ENCODE peak calls at places on chromosomes 7 and 10, in seven cellular contexts. One of them, this sample, is unnamed.

GRCh38 chr10:60733189-60733815 is 45.0 kb upstream of the CDK1 start:
- DNase-seq in activated B cell treated with CpG ODN at 0.5 μM for 24 hours: peak
- DNase-seq in RCC 7860: no peak
- DNase-seq in stimulated activated CD4-positive, alpha-beta T cell treated with anti-CD3 and anti-CD28 coated beads, Interleukin-12 subunit alpha, Interleukin-12 subunit beta, amount 100 ng/mL, for 4 hours: peak
- DNase-seq in activated CD4-positive, alpha-beta T cell treated with anti-CD3 and anti-CD28 coated beads, Interleukin-2, amount 50 U/mL, for 24 hours: no peak
- DNase-seq in GM12891: peak
- DNase-seq in EL: peak
- DNase-seq in this sample: peak

GRCh38 chr7:102272075-102272916 is 14.4 kb upstream of the SH2B2 start:
- DNase-seq in EL: peak
- DNase-seq in RCC 7860: peak
- DNase-seq in activated CD4-positive, alpha-beta T cell treated with anti-CD3 and anti-CD28 coated beads, Interleukin-2, amount 50 U/mL, for 24 hours: peak
- DNase-seq in GM12891: peak
- DNase-seq in stimulated activated CD4-positive, alpha-beta T cell treated with anti-CD3 and anti-CD28 coated beads, Interleukin-12 subunit alpha, Interleukin-12 subunit beta, amount 100 ng/mL, for 4 hours: peak
- DNase-seq in activated B cell treated with CpG ODN at 0.5 μM for 24 hours: peak
- DNase-seq in this sample: peak

GRCh38 chr7:103073989-103074518 is 542 bp downstream of the FBXL13 start:
- DNase-seq in EL: no peak
- DNase-seq in GM12891: no peak
- DNase-seq in RCC 7860: peak
- DNase-seq in stimulated activated CD4-positive, alpha-beta T cell treated with anti-CD3 and anti-CD28 coated beads, Interleukin-12 subunit alpha, Interleukin-12 subunit beta, amount 100 ng/mL, for 4 hours: no peak
- DNase-seq in activated B cell treated with CpG ODN at 0.5 μM for 24 hours: no peak
- DNase-seq in activated CD4-positive, alpha-beta T cell treated with anti-CD3 and anti-CD28 coated beads, Interleukin-2, amount 50 U/mL, for 24 hours: no peak
- DNase-seq in this sample: no peak

GRCh38 chr10:86824151-86824550 is 67.7 kb downstream of the BMPR1A start:
- DNase-seq in activated CD4-positive, alpha-beta T cell treated with anti-CD3 and anti-CD28 coated beads, Interleukin-2, amount 50 U/mL, for 24 hours: no peak
- DNase-seq in GM12891: no peak
- DNase-seq in stimulated activated CD4-positive, alpha-beta T cell treated with anti-CD3 and anti-CD28 coated beads, Interleukin-12 subunit alpha, Interleukin-12 subunit beta, amount 100 ng/mL, for 4 hours: no peak
- DNase-seq in activated B cell treated with CpG ODN at 0.5 μM for 24 hours: no peak
- DNase-seq in RCC 7860: no peak
- DNase-seq in EL: no peak
- DNase-seq in this sample: no peak

GRCh38 chr10:29353887-29354561 is 65.2 kb downstream of the LYZL1 start:
- DNase-seq in activated B cell treated with CpG ODN at 0.5 μM for 24 hours: no peak
- DNase-seq in RCC 7860: no peak
- DNase-seq in GM12891: no peak
- DNase-seq in stimulated activated CD4-positive, alpha-beta T cell treated with anti-CD3 and anti-CD28 coated beads, Interleukin-12 subunit alpha, Interleukin-12 subunit beta, amount 100 ng/mL, for 4 hours: no peak
- DNase-seq in activated CD4-positive, alpha-beta T cell treated with anti-CD3 and anti-CD28 coated beads, Interleukin-2, amount 50 U/mL, for 24 hours: no peak
- DNase-seq in EL: no peak
- DNase-seq in this sample: no peak

GRCh38 chr7:115682507-115682906 is 348.1 kb downstream of the TFEC start:
- DNase-seq in activated B cell treated with CpG ODN at 0.5 μM for 24 hours: no peak
- DNase-seq in GM12891: no peak
- DNase-seq in EL: no peak
- DNase-seq in RCC 7860: no peak
- DNase-seq in activated CD4-positive, alpha-beta T cell treated with anti-CD3 and anti-CD28 coated beads, Interleukin-2, amount 50 U/mL, for 24 hours: no peak
- DNase-seq in stimulated activated CD4-positive, alpha-beta T cell treated with anti-CD3 and anti-CD28 coated beads, Interleukin-12 subunit alpha, Interleukin-12 subunit beta, amount 100 ng/mL, for 4 hours: no peak
- DNase-seq in this sample: no peak

GRCh38 chr7:20216637-20217036 is 547 bp downstream of the MACC1 start:
- DNase-seq in activated CD4-positive, alpha-beta T cell treated with anti-CD3 and anti-CD28 coated beads, Interleukin-2, amount 50 U/mL, for 24 hours: no peak
- DNase-seq in RCC 7860: no peak
- DNase-seq in GM12891: no peak
- DNase-seq in stimulated activated CD4-positive, alpha-beta T cell treated with anti-CD3 and anti-CD28 coated beads, Interleukin-12 subunit alpha, Interleukin-12 subunit beta, amount 100 ng/mL, for 4 hours: no peak
- DNase-seq in activated B cell treated with CpG ODN at 0.5 μM for 24 hours: no peak
- DNase-seq in EL: no peak
- DNase-seq in this sample: no peak

GRCh38 chr10:101079874-101080273 is 18.1 kb downstream of the KAZALD1 start:
- DNase-seq in GM12891: no peak
- DNase-seq in RCC 7860: no peak
- DNase-seq in stimulated activated CD4-positive, alpha-beta T cell treated with anti-CD3 and anti-CD28 coated beads, Interleukin-12 subunit alpha, Interleukin-12 subunit beta, amount 100 ng/mL, for 4 hours: no peak
- DNase-seq in activated B cell treated with CpG ODN at 0.5 μM for 24 hours: no peak
- DNase-seq in EL: no peak
- DNase-seq in activated CD4-positive, alpha-beta T cell treated with anti-CD3 and anti-CD28 coated beads, Interleukin-2, amount 50 U/mL, for 24 hours: no peak
- DNase-seq in this sample: no peak

GRCh38 chr10:26824015-26824690 is 36.6 kb downstream of the ABI1 start:
- DNase-seq in activated B cell treated with CpG ODN at 0.5 μM for 24 hours: no peak
- DNase-seq in RCC 7860: no peak
- DNase-seq in EL: no peak
- DNase-seq in activated CD4-positive, alpha-beta T cell treated with anti-CD3 and anti-CD28 coated beads, Interleukin-2, amount 50 U/mL, for 24 hours: no peak
- DNase-seq in stimulated activated CD4-positive, alpha-beta T cell treated with anti-CD3 and anti-CD28 coated beads, Interleukin-12 subunit alpha, Interleukin-12 subunit beta, amount 100 ng/mL, for 4 hours: no peak
- DNase-seq in GM12891: no peak
- DNase-seq in this sample: no peak

GRCh38 chr7:55400191-55400590 is 35.1 kb downstream of the LANCL2 start:
- DNase-seq in GM12891: no peak
- DNase-seq in activated CD4-positive, alpha-beta T cell treated with anti-CD3 and anti-CD28 coated beads, Interleukin-2, amount 50 U/mL, for 24 hours: no peak
- DNase-seq in activated B cell treated with CpG ODN at 0.5 μM for 24 hours: no peak
- DNase-seq in RCC 7860: no peak
- DNase-seq in stimulated activated CD4-positive, alpha-beta T cell treated with anti-CD3 and anti-CD28 coated beads, Interleukin-12 subunit alpha, Interleukin-12 subunit beta, amount 100 ng/mL, for 4 hours: no peak
- DNase-seq in EL: peak
- DNase-seq in this sample: no peak

GRCh38 chr7:24965831-24966708 is 13.9 kb downstream of the OSBPL3 start:
- DNase-seq in GM12891: no peak
- DNase-seq in activated CD4-positive, alpha-beta T cell treated with anti-CD3 and anti-CD28 coated beads, Interleukin-2, amount 50 U/mL, for 24 hours: peak
- DNase-seq in EL: no peak
- DNase-seq in stimulated activated CD4-positive, alpha-beta T cell treated with anti-CD3 and anti-CD28 coated beads, Interleukin-12 subunit alpha, Interleukin-12 subunit beta, amount 100 ng/mL, for 4 hours: no peak
- DNase-seq in activated B cell treated with CpG ODN at 0.5 μM for 24 hours: no peak
- DNase-seq in RCC 7860: peak
- DNase-seq in this sample: no peak

GRCh38 chr7:131100357-131101054 is 227.2 kb upstream of the MKLN1 start:
- DNase-seq in EL: no peak
- DNase-seq in stimulated activated CD4-positive, alpha-beta T cell treated with anti-CD3 and anti-CD28 coated beads, Interleukin-12 subunit alpha, Interleukin-12 subunit beta, amount 100 ng/mL, for 4 hours: no peak
- DNase-seq in GM12891: no peak
- DNase-seq in activated B cell treated with CpG ODN at 0.5 μM for 24 hours: no peak
- DNase-seq in activated CD4-positive, alpha-beta T cell treated with anti-CD3 and anti-CD28 coated beads, Interleukin-2, amount 50 U/mL, for 24 hours: no peak
- DNase-seq in RCC 7860: no peak
- DNase-seq in this sample: no peak

GRCh38 chr10:112955736-112956421 is 5.8 kb downstream of the TCF7L2 start:
- DNase-seq in EL: peak
- DNase-seq in stimulated activated CD4-positive, alpha-beta T cell treated with anti-CD3 and anti-CD28 coated beads, Interleukin-12 subunit alpha, Interleukin-12 subunit beta, amount 100 ng/mL, for 4 hours: no peak
- DNase-seq in RCC 7860: peak
- DNase-seq in activated CD4-positive, alpha-beta T cell treated with anti-CD3 and anti-CD28 coated beads, Interleukin-2, amount 50 U/mL, for 24 hours: no peak
- DNase-seq in GM12891: no peak
- DNase-seq in activated B cell treated with CpG ODN at 0.5 μM for 24 hours: no peak
- DNase-seq in this sample: no peak

GRCh38 chr10:51815723-51816122 is 116.3 kb upstream of the CSTF2T start:
- DNase-seq in RCC 7860: no peak
- DNase-seq in stimulated activated CD4-positive, alpha-beta T cell treated with anti-CD3 and anti-CD28 coated beads, Interleukin-12 subunit alpha, Interleukin-12 subunit beta, amount 100 ng/mL, for 4 hours: no peak
- DNase-seq in activated CD4-positive, alpha-beta T cell treated with anti-CD3 and anti-CD28 coated beads, Interleukin-2, amount 50 U/mL, for 24 hours: no peak
- DNase-seq in activated B cell treated with CpG ODN at 0.5 μM for 24 hours: no peak
- DNase-seq in EL: no peak
- DNase-seq in GM12891: no peak
- DNase-seq in this sample: no peak

GRCh38 chr7:69856991-69857390 is 258.7 kb downstream of the AUTS2 start:
- DNase-seq in EL: no peak
- DNase-seq in RCC 7860: no peak
- DNase-seq in GM12891: no peak
- DNase-seq in activated CD4-positive, alpha-beta T cell treated with anti-CD3 and anti-CD28 coated beads, Interleukin-2, amount 50 U/mL, for 24 hours: no peak
- DNase-seq in stimulated activated CD4-positive, alpha-beta T cell treated with anti-CD3 and anti-CD28 coated beads, Interleukin-12 subunit alpha, Interleukin-12 subunit beta, amount 100 ng/mL, for 4 hours: no peak
- DNase-seq in activated B cell treated with CpG ODN at 0.5 μM for 24 hours: no peak
- DNase-seq in this sample: no peak

GRCh38 chr7:95753440-95753839 is 18.9 kb upstream of the DYNC1I1 start:
- DNase-seq in stimulated activated CD4-positive, alpha-beta T cell treated with anti-CD3 and anti-CD28 coated beads, Interleukin-12 subunit alpha, Interleukin-12 subunit beta, amount 100 ng/mL, for 4 hours: no peak
- DNase-seq in GM12891: no peak
- DNase-seq in RCC 7860: no peak
- DNase-seq in activated CD4-positive, alpha-beta T cell treated with anti-CD3 and anti-CD28 coated beads, Interleukin-2, amount 50 U/mL, for 24 hours: no peak
- DNase-seq in activated B cell treated with CpG ODN at 0.5 μM for 24 hours: no peak
- DNase-seq in EL: no peak
- DNase-seq in this sample: no peak

GRCh38 chr7:115099906-115100305 is 178.0 kb downstream of the MDFIC start:
- DNase-seq in RCC 7860: peak
- DNase-seq in stimulated activated CD4-positive, alpha-beta T cell treated with anti-CD3 and anti-CD28 coated beads, Interleukin-12 subunit alpha, Interleukin-12 subunit beta, amount 100 ng/mL, for 4 hours: no peak
- DNase-seq in EL: peak
- DNase-seq in activated CD4-positive, alpha-beta T cell treated with anti-CD3 and anti-CD28 coated beads, Interleukin-2, amount 50 U/mL, for 24 hours: no peak
- DNase-seq in activated B cell treated with CpG ODN at 0.5 μM for 24 hours: no peak
- DNase-seq in GM12891: no peak
- DNase-seq in this sample: no peak

GRCh38 chr10:69124558-69125121 is 662 bp downstream of the VPS26A start:
- DNase-seq in activated B cell treated with CpG ODN at 0.5 μM for 24 hours: peak
- DNase-seq in RCC 7860: peak
- DNase-seq in EL: peak
- DNase-seq in activated CD4-positive, alpha-beta T cell treated with anti-CD3 and anti-CD28 coated beads, Interleukin-2, amount 50 U/mL, for 24 hours: peak
- DNase-seq in GM12891: peak
- DNase-seq in stimulated activated CD4-positive, alpha-beta T cell treated with anti-CD3 and anti-CD28 coated beads, Interleukin-12 subunit alpha, Interleukin-12 subunit beta, amount 100 ng/mL, for 4 hours: peak
- DNase-seq in this sample: peak

GRCh38 chr7:51265066-51265907 is 51.3 kb downstream of the COBL start:
- DNase-seq in activated B cell treated with CpG ODN at 0.5 μM for 24 hours: no peak
- DNase-seq in stimulated activated CD4-positive, alpha-beta T cell treated with anti-CD3 and anti-CD28 coated beads, Interleukin-12 subunit alpha, Interleukin-12 subunit beta, amount 100 ng/mL, for 4 hours: no peak
- DNase-seq in EL: no peak
- DNase-seq in GM12891: no peak
- DNase-seq in activated CD4-positive, alpha-beta T cell treated with anti-CD3 and anti-CD28 coated beads, Interleukin-2, amount 50 U/mL, for 24 hours: no peak
- DNase-seq in RCC 7860: no peak
- DNase-seq in this sample: no peak

GRCh38 chr7:159102681-159103381 is 41.8 kb downstream of the VIPR2 start:
- DNase-seq in activated CD4-positive, alpha-beta T cell treated with anti-CD3 and anti-CD28 coated beads, Interleukin-2, amount 50 U/mL, for 24 hours: no peak
- DNase-seq in GM12891: no peak
- DNase-seq in activated B cell treated with CpG ODN at 0.5 μM for 24 hours: no peak
- DNase-seq in stimulated activated CD4-positive, alpha-beta T cell treated with anti-CD3 and anti-CD28 coated beads, Interleukin-12 subunit alpha, Interleukin-12 subunit beta, amount 100 ng/mL, for 4 hours: no peak
- DNase-seq in RCC 7860: no peak
- DNase-seq in EL: no peak
- DNase-seq in this sample: no peak

GRCh38 chr7:132141109-132141508 is 435.2 kb downstream of the PLXNA4 start:
- DNase-seq in activated CD4-positive, alpha-beta T cell treated with anti-CD3 and anti-CD28 coated beads, Interleukin-2, amount 50 U/mL, for 24 hours: no peak
- DNase-seq in RCC 7860: no peak
- DNase-seq in GM12891: no peak
- DNase-seq in activated B cell treated with CpG ODN at 0.5 μM for 24 hours: no peak
- DNase-seq in stimulated activated CD4-positive, alpha-beta T cell treated with anti-CD3 and anti-CD28 coated beads, Interleukin-12 subunit alpha, Interleukin-12 subunit beta, amount 100 ng/mL, for 4 hours: no peak
- DNase-seq in EL: no peak
- DNase-seq in this sample: no peak